ENCODE peak calls at places on chromosomes 7 and 10, in eight cellular contexts. One of them, this sample, is unnamed.

GRCh38 chr7:99098317-99098823 is 45.5 kb downstream of the SMURF1 start:
- DNase-seq in stimulated activated CD4-positive, alpha-beta T cell treated with anti-CD3 and anti-CD28 coated beads, Interleukin-1b, Interleukin-23, amount 100 ng/mL, for 24 hours: no peak
- DNase-seq in mammary epithelial cell: no peak
- DNase-seq in heart left ventricle: no peak
- DNase-seq in T-helper 2 cell treated with Interferon-gamma antibody and Interleukin-4, amounts not matched to agents 5 μg/mL and 100 μg/mL, for 36 hours: no peak
- DNase-seq in RWPE1: no peak
- DNase-seq in psoas muscle: no peak
- DNase-seq in M059J: no peak
- DNase-seq in this sample: no peak

GRCh38 chr10:102729090-102730026 is 14.4 kb upstream of the WBP1L start:
- DNase-seq in stimulated activated CD4-positive, alpha-beta T cell treated with anti-CD3 and anti-CD28 coated beads, Interleukin-1b, Interleukin-23, amount 100 ng/mL, for 24 hours: no peak
- DNase-seq in mammary epithelial cell: peak
- DNase-seq in heart left ventricle: peak
- DNase-seq in T-helper 2 cell treated with Interferon-gamma antibody and Interleukin-4, amounts not matched to agents 5 μg/mL and 100 μg/mL, for 36 hours: peak
- DNase-seq in RWPE1: peak
- DNase-seq in psoas muscle: peak
- DNase-seq in M059J: peak
- DNase-seq in this sample: peak

GRCh38 chr10:80413152-80413996 is 5.0 kb downstream of the PRXL2A start:
- DNase-seq in stimulated activated CD4-positive, alpha-beta T cell treated with anti-CD3 and anti-CD28 coated beads, Interleukin-1b, Interleukin-23, amount 100 ng/mL, for 24 hours: no peak
- DNase-seq in mammary epithelial cell: peak
- DNase-seq in heart left ventricle: no peak
- DNase-seq in T-helper 2 cell treated with Interferon-gamma antibody and Interleukin-4, amounts not matched to agents 5 μg/mL and 100 μg/mL, for 36 hours: no peak
- DNase-seq in RWPE1: peak
- DNase-seq in psoas muscle: no peak
- DNase-seq in M059J: peak
- DNase-seq in this sample: no peak

GRCh38 chr10:60964257-60965235 is 20.6 kb upstream of the RHOBTB1 start:
- DNase-seq in stimulated activated CD4-positive, alpha-beta T cell treated with anti-CD3 and anti-CD28 coated beads, Interleukin-1b, Interleukin-23, amount 100 ng/mL, for 24 hours: no peak
- DNase-seq in mammary epithelial cell: peak
- DNase-seq in heart left ventricle: peak
- DNase-seq in T-helper 2 cell treated with Interferon-gamma antibody and Interleukin-4, amounts not matched to agents 5 μg/mL and 100 μg/mL, for 36 hours: peak
- DNase-seq in RWPE1: peak
- DNase-seq in psoas muscle: peak
- DNase-seq in M059J: peak
- DNase-seq in this sample: peak

GRCh38 chr10:50619882-50620281 is 3.9 kb downstream of the SGMS1 start:
- DNase-seq in stimulated activated CD4-positive, alpha-beta T cell treated with anti-CD3 and anti-CD28 coated beads, Interleukin-1b, Interleukin-23, amount 100 ng/mL, for 24 hours: no peak
- DNase-seq in mammary epithelial cell: no peak
- DNase-seq in heart left ventricle: no peak
- DNase-seq in T-helper 2 cell treated with Interferon-gamma antibody and Interleukin-4, amounts not matched to agents 5 μg/mL and 100 μg/mL, for 36 hours: no peak
- DNase-seq in RWPE1: no peak
- DNase-seq in psoas muscle: no peak
- DNase-seq in M059J: no peak
- DNase-seq in this sample: no peak

GRCh38 chr7:27952393-27953290 is 212.7 kb downstream of the TAX1BP1 start:
- DNase-seq in stimulated activated CD4-positive, alpha-beta T cell treated with anti-CD3 and anti-CD28 coated beads, Interleukin-1b, Interleukin-23, amount 100 ng/mL, for 24 hours: no peak
- DNase-seq in mammary epithelial cell: no peak
- DNase-seq in heart left ventricle: no peak
- DNase-seq in T-helper 2 cell treated with Interferon-gamma antibody and Interleukin-4, amounts not matched to agents 5 μg/mL and 100 μg/mL, for 36 hours: no peak
- DNase-seq in RWPE1: no peak
- DNase-seq in psoas muscle: no peak
- DNase-seq in M059J: no peak
- DNase-seq in this sample: no peak

GRCh38 chr7:90749774-90750173 is 153.7 kb downstream of the CDK14 start:
- DNase-seq in stimulated activated CD4-positive, alpha-beta T cell treated with anti-CD3 and anti-CD28 coated beads, Interleukin-1b, Interleukin-23, amount 100 ng/mL, for 24 hours: no peak
- DNase-seq in mammary epithelial cell: no peak
- DNase-seq in heart left ventricle: no peak
- DNase-seq in T-helper 2 cell treated with Interferon-gamma antibody and Interleukin-4, amounts not matched to agents 5 μg/mL and 100 μg/mL, for 36 hours: no peak
- DNase-seq in RWPE1: no peak
- DNase-seq in psoas muscle: no peak
- DNase-seq in M059J: no peak
- DNase-seq in this sample: peak

GRCh38 chr7:84674236-84674913 is 479.8 kb upstream of the SEMA3A start:
- DNase-seq in stimulated activated CD4-positive, alpha-beta T cell treated with anti-CD3 and anti-CD28 coated beads, Interleukin-1b, Interleukin-23, amount 100 ng/mL, for 24 hours: no peak
- DNase-seq in mammary epithelial cell: peak
- DNase-seq in heart left ventricle: no peak
- DNase-seq in T-helper 2 cell treated with Interferon-gamma antibody and Interleukin-4, amounts not matched to agents 5 μg/mL and 100 μg/mL, for 36 hours: no peak
- DNase-seq in RWPE1: peak
- DNase-seq in psoas muscle: no peak
- DNase-seq in M059J: peak
- DNase-seq in this sample: no peak

GRCh38 chr7:70458195-70458695 is 673.7 kb upstream of the GALNT17 start:
- DNase-seq in stimulated activated CD4-positive, alpha-beta T cell treated with anti-CD3 and anti-CD28 coated beads, Interleukin-1b, Interleukin-23, amount 100 ng/mL, for 24 hours: no peak
- DNase-seq in mammary epithelial cell: no peak
- DNase-seq in heart left ventricle: no peak
- DNase-seq in T-helper 2 cell treated with Interferon-gamma antibody and Interleukin-4, amounts not matched to agents 5 μg/mL and 100 μg/mL, for 36 hours: no peak
- DNase-seq in RWPE1: no peak
- DNase-seq in psoas muscle: no peak
- DNase-seq in M059J: no peak
- DNase-seq in this sample: no peak

GRCh38 chr7:111438369-111439289 is 123.7 kb downstream of the IMMP2L start:
- DNase-seq in stimulated activated CD4-positive, alpha-beta T cell treated with anti-CD3 and anti-CD28 coated beads, Interleukin-1b, Interleukin-23, amount 100 ng/mL, for 24 hours: no peak
- DNase-seq in mammary epithelial cell: peak
- DNase-seq in heart left ventricle: no peak
- DNase-seq in T-helper 2 cell treated with Interferon-gamma antibody and Interleukin-4, amounts not matched to agents 5 μg/mL and 100 μg/mL, for 36 hours: no peak
- DNase-seq in RWPE1: peak
- DNase-seq in psoas muscle: no peak
- DNase-seq in M059J: peak
- DNase-seq in this sample: no peak

GRCh38 chr7:90853205-90853604 is 257.1 kb downstream of the CDK14 start:
- DNase-seq in stimulated activated CD4-positive, alpha-beta T cell treated with anti-CD3 and anti-CD28 coated beads, Interleukin-1b, Interleukin-23, amount 100 ng/mL, for 24 hours: no peak
- DNase-seq in mammary epithelial cell: no peak
- DNase-seq in heart left ventricle: no peak
- DNase-seq in T-helper 2 cell treated with Interferon-gamma antibody and Interleukin-4, amounts not matched to agents 5 μg/mL and 100 μg/mL, for 36 hours: no peak
- DNase-seq in RWPE1: no peak
- DNase-seq in psoas muscle: no peak
- DNase-seq in M059J: no peak
- DNase-seq in this sample: no peak

GRCh38 chr10:111578076-111578475 is 501.2 kb downstream of the ADRA2A start:
- DNase-seq in stimulated activated CD4-positive, alpha-beta T cell treated with anti-CD3 and anti-CD28 coated beads, Interleukin-1b, Interleukin-23, amount 100 ng/mL, for 24 hours: no peak
- DNase-seq in mammary epithelial cell: no peak
- DNase-seq in heart left ventricle: no peak
- DNase-seq in T-helper 2 cell treated with Interferon-gamma antibody and Interleukin-4, amounts not matched to agents 5 μg/mL and 100 μg/mL, for 36 hours: no peak
- DNase-seq in RWPE1: no peak
- DNase-seq in psoas muscle: no peak
- DNase-seq in M059J: no peak
- DNase-seq in this sample: no peak

GRCh38 chr7:123712619-123713018 is 36.2 kb downstream of the WASL start:
- DNase-seq in stimulated activated CD4-positive, alpha-beta T cell treated with anti-CD3 and anti-CD28 coated beads, Interleukin-1b, Interleukin-23, amount 100 ng/mL, for 24 hours: no peak
- DNase-seq in mammary epithelial cell: peak
- DNase-seq in heart left ventricle: no peak
- DNase-seq in T-helper 2 cell treated with Interferon-gamma antibody and Interleukin-4, amounts not matched to agents 5 μg/mL and 100 μg/mL, for 36 hours: no peak
- DNase-seq in RWPE1: no peak
- DNase-seq in psoas muscle: no peak
- DNase-seq in M059J: peak
- DNase-seq in this sample: no peak

GRCh38 chr7:138864667-138865066 is 66.7 kb upstream of the ATP6V0A4 start:
- DNase-seq in stimulated activated CD4-positive, alpha-beta T cell treated with anti-CD3 and anti-CD28 coated beads, Interleukin-1b, Interleukin-23, amount 100 ng/mL, for 24 hours: no peak
- DNase-seq in mammary epithelial cell: peak
- DNase-seq in heart left ventricle: no peak
- DNase-seq in T-helper 2 cell treated with Interferon-gamma antibody and Interleukin-4, amounts not matched to agents 5 μg/mL and 100 μg/mL, for 36 hours: no peak
- DNase-seq in RWPE1: peak
- DNase-seq in psoas muscle: no peak
- DNase-seq in M059J: peak
- DNase-seq in this sample: no peak